ENCODE peak calls at places on chromosomes 3 and 15, in four cellular contexts. One of them, this sample, is unnamed.

GRCh38 chr3:151766454-151766853 is 32.7 kb downstream of the AADACL2 start:
- DNase-seq in stomach: no peak
- DNase-seq in lower leg skin: no peak
- DNase-seq in breast epithelium: no peak
- DNase-seq in this sample: no peak

GRCh38 chr3:46675426-46675825 is 18.1 kb downstream of the ALS2CL start:
- DNase-seq in stomach: no peak
- DNase-seq in lower leg skin: no peak
- DNase-seq in breast epithelium: no peak
- DNase-seq in this sample: no peak

GRCh38 chr15:90982135-90982534 is 12.2 kb downstream of the PRC1 start:
- DNase-seq in stomach: no peak
- DNase-seq in lower leg skin: no peak
- DNase-seq in breast epithelium: no peak
- DNase-seq in this sample: no peak

GRCh38 chr3:64238971-64239667 is 13.9 kb upstream of the PRICKLE2 start:
- DNase-seq in stomach: peak
- DNase-seq in lower leg skin: no peak
- DNase-seq in breast epithelium: peak
- DNase-seq in this sample: peak

GRCh38 chr3:37025562-37026335 is 32.4 kb downstream of the MLH1 start:
- DNase-seq in stomach: no peak
- DNase-seq in lower leg skin: no peak
- DNase-seq in breast epithelium: no peak
- DNase-seq in this sample: no peak

GRCh38 chr15:82731527-82731926 is 21.9 kb upstream of the AP3B2 start:
- DNase-seq in stomach: no peak
- DNase-seq in lower leg skin: no peak
- DNase-seq in breast epithelium: no peak
- DNase-seq in this sample: no peak

GRCh38 chr3:43707266-43707665 is 16.5 kb downstream of the ABHD5 start:
- DNase-seq in stomach: no peak
- DNase-seq in lower leg skin: no peak
- DNase-seq in breast epithelium: peak
- DNase-seq in this sample: no peak

GRCh38 chr3:35524851-35525250 is 114.5 kb upstream of the ARPP21 start:
- DNase-seq in stomach: no peak
- DNase-seq in lower leg skin: no peak
- DNase-seq in breast epithelium: no peak
- DNase-seq in this sample: no peak

GRCh38 chr3:117400303-117400702 is 690.7 kb downstream of the TUSC7 start:
- DNase-seq in stomach: no peak
- DNase-seq in lower leg skin: no peak
- DNase-seq in breast epithelium: no peak
- DNase-seq in this sample: no peak

GRCh38 chr15:77179541-77179998 is 108.7 kb upstream of the TSPAN3 start:
- DNase-seq in stomach: no peak
- DNase-seq in lower leg skin: no peak
- DNase-seq in breast epithelium: no peak
- DNase-seq in this sample: no peak

GRCh38 chr3:20668411-20668810 is 482.4 kb upstream of the SGO1 start:
- DNase-seq in stomach: no peak
- DNase-seq in lower leg skin: no peak
- DNase-seq in breast epithelium: no peak
- DNase-seq in this sample: no peak

DNA sequence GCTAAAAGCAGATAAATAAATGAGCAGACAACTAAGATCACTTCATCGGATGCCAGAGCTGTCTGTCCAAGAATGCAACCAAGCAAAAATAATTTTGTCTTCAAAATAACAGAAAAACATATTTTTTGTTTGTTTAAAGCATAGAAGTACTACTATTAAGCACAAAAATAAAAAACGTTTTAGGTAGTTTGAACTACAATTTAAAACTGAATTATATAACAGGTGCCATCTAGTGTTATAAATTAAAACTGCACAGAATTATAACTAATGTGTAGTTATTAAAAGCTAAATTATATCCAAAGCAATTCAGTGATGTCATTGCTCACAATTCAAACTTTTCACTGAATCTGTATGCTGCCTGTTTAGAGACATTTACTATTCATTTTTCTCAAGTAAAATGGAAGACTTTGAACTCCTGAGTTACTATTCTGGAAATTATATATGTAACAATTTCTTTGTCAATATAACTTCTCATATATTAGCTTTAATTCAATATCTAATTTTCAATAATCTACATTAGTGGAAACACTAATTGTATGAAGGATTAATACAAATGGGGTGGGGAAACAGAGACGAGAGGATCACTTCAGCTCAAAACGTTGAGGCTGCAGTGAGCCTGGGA is 29.5 kb downstream of the LINS1 start:
- DNase-seq in stomach: no peak
- DNase-seq in lower leg skin: no peak
- DNase-seq in breast epithelium: no peak
- DNase-seq in this sample: no peak
- H3K4me3 ChIP-seq in stomach: no peak
- H3K4me3 ChIP-seq in lower leg skin: no peak
- H3K4me3 ChIP-seq in breast epithelium: no peak
- H3K4me3 ChIP-seq in this sample: no peak

DNA sequence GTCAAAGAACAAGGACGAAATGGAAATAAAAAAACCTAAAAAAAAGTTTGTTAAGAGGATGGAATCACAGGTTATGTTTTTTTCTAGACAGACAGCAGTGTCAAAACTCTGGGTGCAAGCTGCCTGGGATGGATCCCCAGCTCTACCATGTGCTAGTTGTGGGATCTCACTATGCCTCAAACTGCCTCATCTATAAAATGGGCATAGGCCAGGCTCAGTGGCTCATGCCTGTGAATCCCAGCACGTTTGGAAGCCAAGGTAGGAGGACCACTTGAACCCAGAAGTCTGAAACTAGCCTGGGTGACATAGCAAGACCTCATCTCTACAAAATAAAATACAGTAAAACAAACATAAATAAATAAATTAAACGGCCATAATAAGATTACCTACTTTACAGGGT is 4.6 kb downstream of the PLD1 start:
- DNase-seq in stomach: no peak
- DNase-seq in lower leg skin: no peak
- DNase-seq in breast epithelium: no peak
- DNase-seq in this sample: no peak
- H3K4me3 ChIP-seq in stomach: no peak
- H3K4me3 ChIP-seq in lower leg skin: no peak
- H3K4me3 ChIP-seq in breast epithelium: no peak
- H3K4me3 ChIP-seq in this sample: no peak

GRCh38 chr3:196321162-196321561 is 3.1 kb upstream of the DYNLT2B start:
- DNase-seq in stomach: no peak
- DNase-seq in lower leg skin: no peak
- DNase-seq in breast epithelium: no peak
- DNase-seq in this sample: no peak
- H3K4me3 ChIP-seq in stomach: no peak
- H3K4me3 ChIP-seq in lower leg skin: no peak
- H3K4me3 ChIP-seq in breast epithelium: no peak
- H3K4me3 ChIP-seq in this sample: no peak

GRCh38 chr3:10432931-10433330 is 72.5 kb downstream of the ATP2B2 start:
- DNase-seq in stomach: no peak
- DNase-seq in lower leg skin: no peak
- DNase-seq in breast epithelium: no peak
- DNase-seq in this sample: no peak
- H3K4me3 ChIP-seq in stomach: no peak
- H3K4me3 ChIP-seq in lower leg skin: no peak
- H3K4me3 ChIP-seq in breast epithelium: no peak
- H3K4me3 ChIP-seq in this sample: no peak

GRCh38 chr15:81322708-81323253 is 1.2 kb downstream of the STARD5 start:
- DNase-seq in stomach: no peak
- DNase-seq in lower leg skin: no peak
- DNase-seq in breast epithelium: no peak
- DNase-seq in this sample: no peak
- H3K4me3 ChIP-seq in stomach: peak
- H3K4me3 ChIP-seq in lower leg skin: no peak
- H3K4me3 ChIP-seq in breast epithelium: no peak
- H3K4me3 ChIP-seq in this sample: peak

GRCh38 chr15:80478075-80478474 is 73.9 kb downstream of the ARNT2 start:
- DNase-seq in stomach: no peak
- DNase-seq in lower leg skin: no peak
- DNase-seq in breast epithelium: no peak
- DNase-seq in this sample: no peak
- H3K4me3 ChIP-seq in stomach: no peak
- H3K4me3 ChIP-seq in lower leg skin: no peak
- H3K4me3 ChIP-seq in breast epithelium: no peak
- H3K4me3 ChIP-seq in this sample: no peak

GRCh38 chr15:68843425-68844311 is 23.0 kb upstream of the ANP32A start:
- DNase-seq in stomach: no peak
- DNase-seq in lower leg skin: no peak
- DNase-seq in breast epithelium: no peak
- DNase-seq in this sample: no peak

GRCh38 chr15:68846851-68847439 is 26.2 kb upstream of the ANP32A start:
- DNase-seq in stomach: no peak
- DNase-seq in lower leg skin: no peak
- DNase-seq in breast epithelium: no peak
- DNase-seq in this sample: no peak

GRCh38 chr15:68844856-68845550 is 24.3 kb upstream of the ANP32A start:
- DNase-seq in stomach: no peak
- DNase-seq in lower leg skin: no peak
- DNase-seq in breast epithelium: no peak
- DNase-seq in this sample: no peak

DNA sequence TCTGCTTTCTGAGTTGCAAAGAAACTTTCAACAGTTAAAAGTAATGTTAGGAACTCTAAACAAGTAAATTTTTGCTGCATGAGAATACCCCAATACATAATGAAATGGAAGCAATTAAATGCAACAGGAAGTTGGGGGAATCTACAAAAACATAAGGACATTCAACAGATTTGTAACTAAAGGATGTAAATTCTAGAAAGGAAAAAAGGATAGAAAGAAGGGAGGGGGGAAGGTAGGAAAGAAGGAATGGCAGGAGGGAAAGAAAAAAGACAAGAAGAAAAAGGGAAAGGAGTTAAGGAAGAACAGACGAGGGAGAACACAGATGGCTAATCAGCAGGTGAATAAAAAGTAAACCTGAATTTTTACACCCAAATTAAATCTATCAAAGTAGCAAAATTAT is 22.3 kb upstream of the ANP32A start:
- DNase-seq in stomach: no peak
- DNase-seq in lower leg skin: no peak
- DNase-seq in breast epithelium: no peak
- DNase-seq in this sample: no peak
- H3K4me3 ChIP-seq in stomach: no peak
- H3K4me3 ChIP-seq in lower leg skin: no peak
- H3K4me3 ChIP-seq in breast epithelium: no peak
- H3K4me3 ChIP-seq in this sample: no peak

GRCh38 chr3:138949002-138949418 is 2.0 kb downstream of the FOXL2NB start:
- DNase-seq in stomach: no peak
- DNase-seq in lower leg skin: peak
- DNase-seq in breast epithelium: no peak
- DNase-seq in this sample: peak
- H3K4me3 ChIP-seq in stomach: no peak
- H3K4me3 ChIP-seq in lower leg skin: no peak
- H3K4me3 ChIP-seq in breast epithelium: no peak
- H3K4me3 ChIP-seq in this sample: no peak

GRCh38 chr3:159640220-159640619 is 348.4 kb upstream of the IL12A start:
- DNase-seq in stomach: no peak
- DNase-seq in lower leg skin: no peak
- DNase-seq in breast epithelium: no peak
- DNase-seq in this sample: no peak

GRCh38 chr3:159635047-159635641 is 353.5 kb upstream of the IL12A start:
- DNase-seq in stomach: no peak
- DNase-seq in lower leg skin: no peak
- DNase-seq in breast epithelium: no peak
- DNase-seq in this sample: no peak

GRCh38 chr3:159634414-159634813 is 354.2 kb upstream of the IL12A start:
- DNase-seq in stomach: no peak
- DNase-seq in lower leg skin: no peak
- DNase-seq in breast epithelium: no peak
- DNase-seq in this sample: no peak

GRCh38 chr3:159632847-159633246 is 355.8 kb upstream of the IL12A start:
- DNase-seq in stomach: no peak
- DNase-seq in lower leg skin: no peak
- DNase-seq in breast epithelium: no peak
- DNase-seq in this sample: no peak

GRCh38 chr3:159637895-159638542 is 350.6 kb upstream of the IL12A start:
- DNase-seq in stomach: no peak
- DNase-seq in lower leg skin: no peak
- DNase-seq in breast epithelium: no peak
- DNase-seq in this sample: no peak
- H3K4me3 ChIP-seq in stomach: no peak
- H3K4me3 ChIP-seq in lower leg skin: no peak
- H3K4me3 ChIP-seq in breast epithelium: no peak
- H3K4me3 ChIP-seq in this sample: no peak

This sample was measured in coronary artery.